ENCODE peak calls at places on chromosomes 3 and 15, in four cellular contexts. One of them, this sample, is unnamed.

GRCh38 chr3:34365766-34366165 is 567.3 kb downstream of the PDCD6IP start:
- DNase-seq in WTC11: no peak
- DNase-seq in K562: no peak
- DNase-seq in SK-N-SH: no peak
- DNase-seq in this sample: no peak

GRCh38 chr15:90364251-90364650 is 12.2 kb downstream of the ZNF774 start:
- DNase-seq in WTC11: no peak
- DNase-seq in K562: no peak
- DNase-seq in SK-N-SH: no peak
- DNase-seq in this sample: no peak

GRCh38 chr3:193134895-193135294 is 106.1 kb upstream of the PLAAT1 start:
- DNase-seq in WTC11: no peak
- DNase-seq in K562: no peak
- DNase-seq in SK-N-SH: no peak
- DNase-seq in this sample: no peak

GRCh38 chr15:25883860-25884259 is 20.7 kb upstream of the ATP10A start:
- DNase-seq in WTC11: no peak
- DNase-seq in K562: no peak
- DNase-seq in SK-N-SH: no peak
- DNase-seq in this sample: no peak

GRCh38 chr15:25703726-25704125 is 159.4 kb downstream of the ATP10A start:
- DNase-seq in WTC11: no peak
- DNase-seq in K562: no peak
- DNase-seq in SK-N-SH: no peak
- DNase-seq in this sample: no peak

GRCh38 chr15:76756371-76756770 is 148.8 kb downstream of the SCAPER start:
- DNase-seq in WTC11: no peak
- DNase-seq in K562: no peak
- DNase-seq in SK-N-SH: no peak
- DNase-seq in this sample: no peak

GRCh38 chr3:85576801-85577200 is 618.0 kb downstream of the CADM2 start:
- DNase-seq in WTC11: no peak
- DNase-seq in K562: no peak
- DNase-seq in SK-N-SH: no peak
- DNase-seq in this sample: no peak

GRCh38 chr3:133474251-133474801 is 74.5 kb downstream of the BFSP2 start:
- DNase-seq in WTC11: no peak
- DNase-seq in K562: no peak
- DNase-seq in SK-N-SH: no peak
- DNase-seq in this sample: no peak

GRCh38 chr3:76369170-76369569 is 583.8 kb upstream of the ZNF717 start:
- DNase-seq in WTC11: no peak
- DNase-seq in K562: no peak
- DNase-seq in SK-N-SH: no peak
- DNase-seq in this sample: no peak

GRCh38 chr3:55686720-55687254 is 199.7 kb upstream of the WNT5A start:
- DNase-seq in WTC11: no peak
- DNase-seq in K562: no peak
- DNase-seq in SK-N-SH: no peak
- DNase-seq in this sample: no peak

GRCh38 chr3:24670871-24671270 is 176.2 kb upstream of the THRB start:
- DNase-seq in WTC11: no peak
- DNase-seq in K562: no peak
- DNase-seq in SK-N-SH: no peak
- DNase-seq in this sample: no peak

GRCh38 chr3:158775001-158775400 is 26.9 kb upstream of the MFSD1 start:
- DNase-seq in WTC11: no peak
- DNase-seq in K562: no peak
- DNase-seq in SK-N-SH: no peak
- DNase-seq in this sample: no peak

GRCh38 chr15:56346414-56346813 is 18.8 kb upstream of the TEX9 start:
- DNase-seq in WTC11: no peak
- DNase-seq in K562: no peak
- DNase-seq in SK-N-SH: no peak
- DNase-seq in this sample: no peak

GRCh38 chr15:90400759-90401314 is 12.8 kb downstream of the IQGAP1 start:
- DNase-seq in WTC11: peak
- DNase-seq in K562: peak
- DNase-seq in SK-N-SH: peak
- DNase-seq in this sample: peak

GRCh38 chr3:37770336-37770735 is 91.3 kb upstream of the CTDSPL start:
- DNase-seq in WTC11: no peak
- DNase-seq in K562: no peak
- DNase-seq in SK-N-SH: no peak
- DNase-seq in this sample: no peak

GRCh38 chr3:115581347-115582135 is 41.8 kb upstream of the GAP43 start:
- DNase-seq in WTC11: no peak
- DNase-seq in K562: no peak
- DNase-seq in SK-N-SH: no peak
- DNase-seq in this sample: no peak

GRCh38 chr15:31974855-31975421 is 55.4 kb upstream of the CHRNA7 start:
- DNase-seq in WTC11: peak
- DNase-seq in K562: peak
- DNase-seq in SK-N-SH: peak
- DNase-seq in this sample: no peak

GRCh38 chr15:25437751-25438600 is 848 bp downstream of the UBE3A start:
- DNase-seq in WTC11: peak
- DNase-seq in K562: peak
- DNase-seq in SK-N-SH: peak
- DNase-seq in this sample: no peak

GRCh38 chr15:101013151-101013550 is 94.0 kb downstream of the LRRK1 start:
- DNase-seq in WTC11: no peak
- DNase-seq in K562: no peak
- DNase-seq in SK-N-SH: no peak
- DNase-seq in this sample: no peak

GRCh38 chr3:31533169-31533870 is 595 bp downstream of the STT3B start:
- DNase-seq in WTC11: peak
- DNase-seq in K562: peak
- DNase-seq in SK-N-SH: peak
- DNase-seq in this sample: no peak

GRCh38 chr15:42152196-42152920 is 4.1 kb downstream of the PLA2G4F start:
- DNase-seq in WTC11: no peak
- DNase-seq in K562: no peak
- DNase-seq in SK-N-SH: no peak
- DNase-seq in this sample: no peak

GRCh38 chr3:100600181-100601042 is 9.0 kb upstream of the ADGRG7 start:
- DNase-seq in WTC11: no peak
- DNase-seq in K562: no peak
- DNase-seq in SK-N-SH: no peak
- DNase-seq in this sample: peak

GRCh38 chr15:42457445-42458442 is 33.2 kb downstream of the ZNF106 start:
- DNase-seq in WTC11: peak
- DNase-seq in K562: no peak
- DNase-seq in SK-N-SH: peak
- DNase-seq in this sample: peak

GRCh38 chr15:70426065-70426821 is 328.5 kb upstream of the TLE3 start:
- DNase-seq in WTC11: no peak
- DNase-seq in K562: no peak
- DNase-seq in SK-N-SH: no peak
- DNase-seq in this sample: no peak

GRCh38 chr15:70428211-70428822 is 330.6 kb upstream of the TLE3 start:
- DNase-seq in WTC11: no peak
- DNase-seq in K562: no peak
- DNase-seq in SK-N-SH: no peak
- DNase-seq in this sample: no peak

GRCh38 chr15:70429323-70429722 is 331.6 kb upstream of the TLE3 start:
- DNase-seq in WTC11: no peak
- DNase-seq in K562: no peak
- DNase-seq in SK-N-SH: no peak
- DNase-seq in this sample: no peak

GRCh38 chr15:70427120-70427519 is 329.4 kb upstream of the TLE3 start:
- DNase-seq in WTC11: no peak
- DNase-seq in K562: no peak
- DNase-seq in SK-N-SH: no peak
- DNase-seq in this sample: no peak

DNA sequence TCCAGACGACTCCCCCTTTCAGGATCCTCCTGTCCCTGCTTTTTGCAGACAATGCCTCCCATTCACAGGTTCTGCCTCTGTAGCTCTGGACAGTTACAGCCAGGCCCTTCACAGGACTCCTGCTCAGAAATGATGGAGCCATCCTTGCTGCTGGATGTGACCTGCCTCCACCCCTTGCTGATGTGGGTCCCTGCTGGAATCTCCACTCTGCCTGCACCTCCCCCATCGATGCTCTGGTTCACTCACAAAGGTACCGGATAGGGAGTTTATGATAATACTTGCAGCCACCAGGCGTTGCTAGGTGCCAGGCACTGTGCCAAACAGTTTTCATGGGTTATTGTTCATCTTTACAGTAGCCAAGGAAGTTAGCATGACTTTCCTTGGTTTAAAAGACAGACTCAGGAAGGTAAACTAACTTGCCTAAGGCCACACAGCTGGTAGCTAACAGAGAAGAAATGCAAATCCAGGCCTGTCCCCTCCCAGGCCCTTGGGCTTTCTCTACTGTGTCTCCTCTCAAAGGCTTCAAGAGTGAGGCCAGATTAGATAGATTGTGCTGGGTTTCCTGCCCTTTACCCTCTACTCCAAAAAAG is 329.9 kb upstream of the TLE3 start:
- DNase-seq in WTC11: no peak
- DNase-seq in K562: no peak
- DNase-seq in SK-N-SH: no peak
- DNase-seq in this sample: no peak
- TF ChIP-seq USF1 in WTC11: no peak
- TF ChIP-seq USF1 in K562: no peak
- TF ChIP-seq USF1 in SK-N-SH: no peak
- TF ChIP-seq USF1 in this sample: no peak

DNA sequence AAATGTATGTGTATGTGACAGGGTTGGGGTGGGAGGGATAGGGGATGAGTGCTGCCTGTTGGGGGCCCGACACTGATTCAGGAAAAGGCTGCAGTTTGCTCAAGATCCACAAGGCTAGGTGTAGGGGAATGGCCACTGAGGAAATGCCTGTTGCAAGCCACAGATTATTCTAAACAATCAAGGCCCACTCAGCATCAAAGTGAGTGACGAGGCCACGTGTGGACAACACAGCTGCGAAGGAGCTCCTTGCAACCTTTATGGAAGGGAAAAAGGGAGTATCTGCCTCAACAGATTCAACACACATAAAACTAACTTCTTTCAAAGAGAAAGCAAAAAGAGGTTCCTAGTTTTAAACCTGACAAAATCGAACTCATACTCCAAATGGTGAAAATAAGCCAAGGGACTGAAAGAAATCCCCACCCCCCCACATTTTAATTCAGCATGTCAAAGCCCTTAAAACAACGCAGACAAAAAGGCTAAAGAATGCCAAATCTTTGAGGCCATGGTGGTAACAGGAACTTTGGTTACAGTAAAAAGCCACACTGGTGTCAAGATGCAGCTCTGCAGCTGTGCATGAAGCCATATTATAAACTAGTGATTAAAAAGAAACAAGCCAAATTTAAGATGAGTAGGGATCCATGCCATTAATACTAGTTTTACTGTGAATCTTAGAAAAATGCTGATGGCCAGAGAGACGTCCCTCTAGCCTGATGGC is 3.6 kb downstream of the POLG start:
- DNase-seq in WTC11: no peak
- DNase-seq in K562: no peak
- DNase-seq in SK-N-SH: no peak
- DNase-seq in this sample: no peak
- TF ChIP-seq USF1 in WTC11: no peak
- TF ChIP-seq USF1 in K562: no peak
- TF ChIP-seq USF1 in SK-N-SH: no peak
- TF ChIP-seq USF1 in this sample: no peak

DNA sequence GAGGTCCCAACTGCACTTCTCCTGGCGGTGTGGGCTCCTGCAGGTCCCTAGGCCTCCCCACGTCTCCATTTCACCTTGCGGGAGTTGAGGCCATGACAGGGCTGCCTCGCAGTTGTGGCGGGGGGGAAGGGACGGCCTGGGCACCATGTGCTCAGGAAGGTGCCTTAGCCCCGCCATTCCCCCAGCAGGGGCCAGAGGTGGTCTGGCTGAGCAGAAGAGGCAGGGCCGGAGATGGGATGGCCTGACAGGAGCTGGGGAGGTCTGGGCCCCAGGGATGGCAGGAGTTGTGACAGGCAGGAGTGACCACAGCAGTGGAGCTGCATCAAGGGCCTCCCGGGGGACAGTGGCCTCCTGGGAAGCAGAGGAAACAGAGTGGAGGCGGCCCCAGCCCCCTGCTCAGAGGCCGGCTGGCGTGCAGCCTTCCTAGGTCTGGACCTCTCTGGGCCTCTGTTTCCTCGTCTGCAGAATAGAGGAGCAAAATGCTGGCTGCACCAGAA is 18.7 kb upstream of the KLF15 start:
- DNase-seq in WTC11: peak
- DNase-seq in K562: no peak
- DNase-seq in SK-N-SH: no peak
- DNase-seq in this sample: no peak
- TF ChIP-seq USF1 in WTC11: no peak
- TF ChIP-seq USF1 in K562: no peak
- TF ChIP-seq USF1 in SK-N-SH: no peak
- TF ChIP-seq USF1 in this sample: no peak

GRCh38 chr3:138594150-138594934 is at the start of gene CEP70:
- DNase-seq in WTC11: peak
- DNase-seq in K562: peak
- DNase-seq in SK-N-SH: peak
- DNase-seq in this sample: peak
- TF ChIP-seq USF1 in WTC11: no peak
- TF ChIP-seq USF1 in K562: no peak
- TF ChIP-seq USF1 in SK-N-SH: no peak
- TF ChIP-seq USF1 in this sample: no peak

GRCh38 chr3:12097972-12098371 is 60.7 kb downstream of the TIMP4 start:
- DNase-seq in WTC11: no peak
- DNase-seq in K562: no peak
- DNase-seq in SK-N-SH: no peak
- DNase-seq in this sample: no peak
- TF ChIP-seq USF1 in WTC11: no peak
- TF ChIP-seq USF1 in K562: no peak
- TF ChIP-seq USF1 in SK-N-SH: no peak
- TF ChIP-seq USF1 in this sample: no peak

GRCh38 chr15:52924641-52925040 is 134.5 kb upstream of the ONECUT1 start:
- DNase-seq in WTC11: no peak
- DNase-seq in K562: no peak
- DNase-seq in SK-N-SH: no peak
- DNase-seq in this sample: no peak
- TF ChIP-seq USF1 in WTC11: no peak
- TF ChIP-seq USF1 in K562: no peak
- TF ChIP-seq USF1 in SK-N-SH: no peak
- TF ChIP-seq USF1 in this sample: no peak

GRCh38 chr3:169029674-169030285 is 633.7 kb downstream of the MECOM start:
- DNase-seq in WTC11: no peak
- DNase-seq in K562: no peak
- DNase-seq in SK-N-SH: no peak
- DNase-seq in this sample: no peak
- TF ChIP-seq USF1 in WTC11: no peak
- TF ChIP-seq USF1 in K562: no peak
- TF ChIP-seq USF1 in SK-N-SH: no peak
- TF ChIP-seq USF1 in this sample: no peak

GRCh38 chr3:195030791-195031321 is 240.1 kb downstream of the XXYLT1 start:
- DNase-seq in WTC11: no peak
- DNase-seq in K562: no peak
- DNase-seq in SK-N-SH: peak
- DNase-seq in this sample: no peak
- TF ChIP-seq USF1 in WTC11: no peak
- TF ChIP-seq USF1 in K562: no peak
- TF ChIP-seq USF1 in SK-N-SH: no peak
- TF ChIP-seq USF1 in this sample: no peak